ENCODE peak calls at places on chromosomes 5 and 9, in four cellular contexts. Z is A549, I is K562, H is HepG2. T is an unnamed sample.

GRCh38 chr9:137497921-137498719 is 39.0 kb upstream of the NSMF start:
- DNase-seq in Z (no peak), I (no peak), H (no peak), T (no peak)

GRCh38 chr5:11904270-11904906 is at the start of gene CTNND2:
- DNase-seq in I (no peak), H (no peak), Z (peak; percentile 24), T (peak; percentile 86)

GRCh38 chr9:105697871-105698270 is 3.5 kb downstream of the TMEM38B start:
- DNase-seq in I (no peak), Z (no peak), H (no peak), T (no peak)

GRCh38 chr5:54457094-54457531 is 1.6 kb downstream of the HSPB3 start:
- DNase-seq in Z (peak; percentile 85), H (peak; percentile 6), I (no peak), T (no peak)

GRCh38 chr5:43514471-43514815 is 505 bp downstream of the C5orf34 start:
- DNase-seq in I (peak; percentile 25), H (peak; percentile 21), Z (no peak), T (no peak)

GRCh38 chr5:113606298-113607134 is 93.0 kb downstream of the YTHDC2 start:
- DNase-seq in Z (peak; percentile 48), H (peak; percentile 61), I (peak; percentile 53), T (peak; percentile 72)

GRCh38 chr9:14219865-14220655 is 93.9 kb downstream of the NFIB start:
- DNase-seq in H (no peak), Z (no peak), I (no peak), T (no peak)

GRCh38 chr5:135236951-135237791 is 161.9 kb downstream of the MACROH2A1 start:
- DNase-seq in I (no peak), Z (no peak), H (no peak), T (no peak)

GRCh38 chr5:171850354-171850947 is 64.8 kb downstream of the SMIM23 start:
- DNase-seq in H (peak; percentile 13), I (no peak), Z (peak; percentile 45), T (peak; percentile 64)

GRCh38 chr5:96821260-96821916 is 13.6 kb upstream of the ERAP1 start:
- DNase-seq in Z (no peak), I (no peak), H (no peak), T (no peak)

GRCh38 chr5:178467261-178468195 is 122.7 kb downstream of the COL23A1 start:
- DNase-seq in I (no peak), H (no peak), Z (no peak), T (no peak)

GRCh38 chr9:98007251-98007928 is 24.2 kb downstream of the ANP32B start:
- DNase-seq in H (peak; percentile 10), Z (peak; percentile 18), I (no peak), T (no peak)

GRCh38 chr9:127065592-127065991 is 56.8 kb downstream of the ANGPTL2 start:
- DNase-seq in Z (no peak), H (no peak), I (no peak), T (no peak)

GRCh38 chr5:57478826-57479225 is 3.8 kb downstream of the ACTBL2 start:
- DNase-seq in H (no peak), I (no peak), Z (no peak), T (no peak)

GRCh38 chr5:43145071-43145470 is 24.4 kb downstream of the ZNF131 start:
- DNase-seq in H (no peak), Z (no peak), I (no peak), T (no peak)

GRCh38 chr5:154129868-154130267 is 60.7 kb upstream of the GALNT10 start:
- DNase-seq in Z (no peak), I (no peak), H (no peak), T (no peak)

GRCh38 chr5:97100486-97100885 is 41.9 kb downstream of the LIX1 start:
- DNase-seq in H (no peak), I (no peak), Z (no peak), T (no peak)

GRCh38 chr9:114409103-114409780 is 21.5 kb upstream of the AKNA start:
- DNase-seq in Z (peak; percentile 29), I (no peak), H (no peak), T (no peak)

GRCh38 chr9:9998491-9999287 is 614.1 kb downstream of the PTPRD start:
- DNase-seq in Z (peak; percentile 9), I (no peak), H (peak; percentile 4), T (no peak)

GRCh38 chr9:127447416-127448111 is 3.6 kb downstream of the RPL12 start:
- DNase-seq in Z (peak; percentile 19), I (peak; percentile 35), H (no peak), T (no peak)

GRCh38 chr9:129236441-129237145 is 58.5 kb upstream of the IER5L start:
- DNase-seq in I (no peak), H (no peak), Z (no peak), T (no peak)

GRCh38 chr5:84603557-84604185 is 219.0 kb upstream of the EDIL3 start:
- DNase-seq in I (no peak), Z (no peak), H (no peak), T (no peak)

GRCh38 chr5:98031926-98032325 is 741.5 kb upstream of the RGMB start:
- DNase-seq in Z (no peak), H (no peak), I (no peak), T (no peak)

GRCh38 chr5:16049766-16050165 is 129.8 kb downstream of the MARCHF11 start:
- DNase-seq in H (no peak), Z (no peak), I (no peak), T (no peak)

GRCh38 chr9:38432922-38433510 is 8.8 kb upstream of the IGFBPL1 start:
- DNase-seq in I (no peak), H (peak; percentile 43), Z (peak; percentile 60), T (no peak)

GRCh38 chr5:82984786-82985762 is 92.1 kb downstream of the TMEM167A start:
- DNase-seq in Z (peak; percentile 19), H (peak; percentile 14), I (no peak), T (no peak)

GRCh38 chr5:92801921-92802320 is 779.1 kb downstream of the NR2F1-AS1 start:
- DNase-seq in I (no peak), Z (peak; percentile 29), H (peak; percentile 36), T (no peak)

GRCh38 chr5:54516051-54516645 is 1.4 kb upstream of the SNX18 start:
- DNase-seq in I (no peak), H (no peak), Z (no peak), T (no peak)

GRCh38 chr9:127802576-127803443 is at the start of gene FPGS:
- DNase-seq in Z (peak; percentile 91), H (peak; percentile 75), I (peak; percentile 97), T (peak; percentile 85)

GRCh38 chr5:130243641-130244040 is 339.4 kb downstream of the CHSY3 start:
- DNase-seq in I (no peak), H (no peak), Z (no peak), T (peak; percentile 21)

GRCh38 chr5:130231786-130232185 is 327.5 kb downstream of the CHSY3 start:
- DNase-seq in Z (no peak), I (no peak), H (no peak), T (no peak)

GRCh38 chr5:130237721-130238120 is 333.5 kb downstream of the CHSY3 start:
- DNase-seq in H (no peak), I (no peak), Z (no peak), T (no peak)
- TF ChIP-seq HMGXB4 in H (no peak), I (no peak), Z (no peak), T (no peak)

DNA sequence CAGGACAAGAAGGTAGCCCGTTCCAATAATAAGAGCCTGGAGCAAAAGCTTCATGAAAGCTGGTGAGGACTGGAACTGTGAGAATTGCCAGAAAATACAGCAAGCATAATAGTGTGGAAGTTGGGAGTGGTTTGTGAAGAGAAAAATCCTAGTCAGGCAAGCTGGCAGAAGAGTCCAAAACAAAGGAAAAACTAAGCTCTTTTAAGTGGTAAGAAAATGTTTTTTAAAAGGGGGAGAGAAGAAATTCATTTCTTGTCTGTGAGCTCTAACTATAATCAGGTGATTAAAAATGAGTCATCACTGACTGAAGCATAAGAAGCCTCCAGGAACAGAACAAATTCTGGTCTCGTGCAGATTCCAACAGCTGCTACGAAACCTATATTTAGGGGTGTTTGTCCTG is 102.6 kb downstream of the CAAP1 start:
- DNase-seq in H (no peak), I (no peak), Z (no peak), T (no peak)
- TF ChIP-seq HMGXB4 in H (no peak), I (no peak), Z (no peak), T (no peak)

GRCh38 chr9:121772600-121773285 is 121.3 kb downstream of the DAB2IP start:
- DNase-seq in Z (no peak), I (no peak), H (no peak), T (no peak)
- TF ChIP-seq HMGXB4 in Z (no peak), I (no peak), H (no peak), T (no peak)

GRCh38 chr5:9188131-9188530 is 357.7 kb downstream of the SEMA5A start:
- DNase-seq in I (no peak), H (no peak), Z (no peak), T (no peak)
- TF ChIP-seq HMGXB4 in I (no peak), H (no peak), Z (no peak), T (no peak)

DNA sequence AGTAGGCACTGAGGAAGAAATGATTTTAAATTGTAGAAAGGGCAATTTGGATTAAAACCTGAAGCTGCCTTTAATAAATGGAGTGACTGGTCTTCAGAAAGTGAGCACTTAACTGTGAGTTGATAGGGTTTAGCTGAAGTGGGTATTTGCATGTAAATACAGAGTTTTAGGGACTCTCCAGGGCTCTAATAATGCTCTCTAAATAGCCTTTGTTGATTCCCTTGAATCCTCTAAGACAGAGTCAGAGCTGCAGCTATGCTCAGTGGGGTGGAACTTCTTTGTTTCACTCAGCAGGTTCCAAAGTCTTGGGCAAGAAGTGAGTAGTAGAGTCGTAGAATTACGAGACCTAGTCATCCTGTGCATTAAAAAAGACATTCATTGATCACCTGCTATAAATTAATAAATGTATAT is 21.4 kb downstream of the GLRA1 start:
- DNase-seq in Z (no peak), H (no peak), I (no peak), T (peak; percentile 40)
- TF ChIP-seq HMGXB4 in Z (no peak), H (no peak), I (no peak), T (no peak)

DNA sequence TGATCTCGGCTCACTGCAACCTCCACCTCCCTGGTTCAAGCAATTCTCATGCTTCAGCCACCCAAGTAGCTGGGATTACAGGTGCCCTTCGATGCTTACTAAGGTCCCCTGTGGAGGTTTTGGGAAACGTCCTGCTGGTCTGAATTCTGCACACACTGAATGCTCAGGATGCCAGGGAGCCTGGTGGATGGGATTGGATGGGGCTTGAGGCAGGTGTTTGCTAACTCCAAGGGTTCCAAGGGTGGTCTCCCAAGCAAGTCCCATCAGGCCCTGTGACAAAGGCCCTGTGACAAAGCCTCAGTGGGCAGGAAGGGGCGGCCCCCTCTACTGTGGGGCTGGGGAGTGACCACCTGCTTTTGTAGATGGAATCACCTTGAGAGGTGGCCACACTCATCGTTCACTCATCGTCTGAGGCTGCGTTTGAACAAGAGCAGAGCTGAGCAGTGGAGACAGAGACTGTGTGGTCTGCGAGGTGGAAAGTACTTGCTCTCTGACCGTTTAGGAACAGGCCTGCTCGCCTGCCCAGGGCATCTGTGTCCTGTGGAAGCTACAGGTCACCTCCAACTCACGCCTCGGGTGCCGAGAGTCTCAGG is 40.2 kb downstream of the MRPL36 start:
- DNase-seq in I (no peak), H (no peak), Z (no peak), T (no peak)
- TF ChIP-seq HMGXB4 in I (no peak), H (no peak), Z (no peak), T (no peak)

T was measured in WTC11.